ENCODE peak calls at places on chromosomes 13 and 19, in seven cellular contexts. S is spleen; X is NCI-H1694 treated with DMSO at 0.1 percent for 48 hours; V is glutamatergic neuron; C is NCI-H2081; N is activated naive CD4-positive, alpha-beta T cell treated with anti-CD3 and anti-CD28 coated beads, Interleukin-2, amount 10 ng/mL, durations not matched to agents 7 days and 5 days; F is stimulated activated CD4-positive, alpha-beta T cell treated with anti-CD3 and anti-CD28 coated beads, Interleukin-1b, Interleukin-23, amount 100 ng/mL, for 48 hours. J is an unnamed sample.

GRCh38 chr13:114122591-114123211 is 9.7 kb downstream of the RASA3 start:
- DNase-seq in S (no peak), X (no peak), V (peak), C (no peak), N (no peak), F (no peak), J (no peak)

GRCh38 chr19:491146-491741 is 5.0 kb upstream of the MADCAM1 start:
- DNase-seq in S (peak), X (no peak), V (peak), C (no peak), N (no peak), F (peak), J (no peak)

GRCh38 chr13:29435125-29435911 is 160.2 kb downstream of the SLC7A1 start:
- DNase-seq in S (no peak), X (no peak), V (no peak), C (no peak), N (no peak), F (no peak), J (peak)

GRCh38 chr19:16447015-16447384 is 24.8 kb downstream of the EPS15L1 start:
- DNase-seq in S (peak), X (no peak), V (no peak), C (no peak), N (peak), F (peak), J (no peak)

GRCh38 chr13:92842145-92842544 is 384.5 kb upstream of the GPC6 start:
- DNase-seq in S (no peak), X (no peak), V (no peak), C (no peak), N (no peak), F (no peak), J (no peak)

GRCh38 chr19:48925240-48925843 is 8.2 kb upstream of the DHDH start:
- DNase-seq in S (no peak), X (no peak), V (no peak), C (no peak), N (no peak), F (peak), J (no peak)

GRCh38 chr19:39599116-39599515 is 3.2 kb upstream of the LGALS13 start:
- DNase-seq in S (no peak), X (no peak), V (no peak), C (no peak), N (peak), F (peak), J (no peak)

GRCh38 chr13:29458419-29458818 is 137.1 kb downstream of the SLC7A1 start:
- DNase-seq in S (no peak), X (no peak), V (no peak), C (no peak), N (no peak), F (no peak), J (no peak)

GRCh38 chr13:109569938-109570711 is 216.3 kb downstream of the IRS2 start:
- DNase-seq in S (no peak), X (no peak), V (no peak), C (no peak), N (peak), F (peak), J (no peak)

GRCh38 chr19:46521241-46521640 is 25.6 kb upstream of the PNMA8B start:
- DNase-seq in S (no peak), X (no peak), V (no peak), C (no peak), N (no peak), F (no peak), J (no peak)

GRCh38 chr19:38247734-38248268 is 8.4 kb downstream of the PPP1R14A start:
- DNase-seq in S (no peak), X (no peak), V (no peak), C (no peak), N (no peak), F (no peak), J (no peak)

GRCh38 chr13:33525759-33526158 is 240.2 kb upstream of the STARD13 start:
- DNase-seq in S (no peak), X (no peak), V (no peak), C (no peak), N (no peak), F (no peak), J (no peak)

GRCh38 chr19:38734426-38735256 is 9.6 kb downstream of the CAPN12 start:
- DNase-seq in S (peak), X (no peak), V (peak), C (no peak), N (peak), F (no peak), J (no peak)

GRCh38 chr19:5173993-5174392 is 166.6 kb downstream of the PTPRS start:
- DNase-seq in S (no peak), X (no peak), V (no peak), C (no peak), N (no peak), F (no peak), J (no peak)

GRCh38 chr13:42377640-42378382 is 105.9 kb downstream of the AKAP11 start:
- DNase-seq in S (no peak), X (no peak), V (no peak), C (peak), N (peak), F (peak), J (no peak)

GRCh38 chr19:42634409-42635232 is 39.9 kb upstream of the CEACAM8 start:
- DNase-seq in S (no peak), X (no peak), V (peak), C (peak), N (peak), F (peak), J (no peak)

GRCh38 chr13:42883771-42884170 is 102.4 kb downstream of the FAM216B start:
- DNase-seq in S (no peak), X (peak), V (peak), C (peak), N (no peak), F (no peak), J (peak)

GRCh38 chr13:74110053-74110452 is 24.2 kb downstream of the KLF12 start:
- DNase-seq in S (no peak), X (no peak), V (no peak), C (no peak), N (no peak), F (no peak), J (no peak)

GRCh38 chr19:35214766-35215422 is 13.6 kb downstream of the FAM187B start:
- DNase-seq in S (no peak), X (no peak), V (no peak), C (no peak), N (no peak), F (no peak), J (no peak)

GRCh38 chr19:58406818-58407657 is 1.4 kb upstream of the ZNF584 start:
- DNase-seq in S (no peak), X (no peak), V (no peak), C (no peak), N (no peak), F (no peak), J (no peak)

GRCh38 chr19:53809518-53810186 is 14.5 kb downstream of the NLRP12 start:
- DNase-seq in S (no peak), X (no peak), V (peak), C (no peak), N (no peak), F (no peak), J (no peak)

GRCh38 chr19:34979819-34980640 is 16.0 kb upstream of the ZNF792 start:
- DNase-seq in S (no peak), X (no peak), V (no peak), C (no peak), N (no peak), F (no peak), J (no peak)

GRCh38 chr19:29724102-29724641 is 9.1 kb upstream of the C19orf12 start:
- DNase-seq in S (no peak), X (no peak), V (peak), C (no peak), N (peak), F (peak), J (no peak)

GRCh38 chr19:39831679-39832078 is 2.3 kb downstream of the DYRK1B start:
- DNase-seq in S (peak), X (no peak), V (no peak), C (no peak), N (no peak), F (no peak), J (no peak)

GRCh38 chr19:45779231-45780145 is 2.8 kb downstream of the DMPK start:
- DNase-seq in S (peak), X (peak), V (peak), C (peak), N (peak), F (peak), J (no peak)

GRCh38 chr19:55158848-55159793 is 1.6 kb upstream of the TNNI3 start:
- DNase-seq in S (no peak), X (no peak), V (no peak), C (no peak), N (no peak), F (no peak), J (no peak)

GRCh38 chr13:81377926-81378325 is 1037.0 kb upstream of the SPRY2 start:
- DNase-seq in S (no peak), X (no peak), V (no peak), C (no peak), N (no peak), F (no peak), J (no peak)

GRCh38 chr19:12195501-12195860 is 32.6 kb downstream of the ZNF136 start:
- DNase-seq in S (no peak), X (no peak), V (no peak), C (no peak), N (no peak), F (no peak), J (no peak)

GRCh38 chr13:25811506-25811905 is 240.3 kb downstream of the SHISA2 start:
- DNase-seq in S (no peak), X (no peak), V (no peak), C (no peak), N (no peak), F (no peak), J (no peak)

GRCh38 chr13:100040196-100040595 is 48.7 kb upstream of the PCCA start:
- DNase-seq in S (no peak), X (no peak), V (no peak), C (peak), N (no peak), F (no peak), J (no peak)

GRCh38 chr19:18733196-18733647 is 49.7 kb downstream of the CRTC1 start:
- DNase-seq in S (no peak), X (peak), V (peak), C (peak), N (no peak), F (no peak), J (peak)

GRCh38 chr13:43786766-43787517 is at the start of gene ENOX1:
- DNase-seq in S (peak), X (peak), V (peak), C (peak), N (peak), F (peak), J (peak)

GRCh38 chr19:40244596-40244995 is 18.1 kb upstream of the CCNP start:
- DNase-seq in S (no peak), X (no peak), V (no peak), C (no peak), N (no peak), F (no peak), J (no peak)

J was measured in NCI-H524 treated with DMSO at 0.1 percent for 48 hours.